ENCODE peak calls at places on chromosome 3, in four cellular contexts. U, A, J and K are unnamed samples.

GRCh38 chr3:142022381-142022780 is 127.0 kb downstream of the TFDP2 start:
- DNase-seq in U (no peak), J (peak), A (peak), K (peak)

GRCh38 chr3:105647047-105647446 is 221.8 kb downstream of the CBLB start:
- DNase-seq in U (no peak), A (peak), J (peak), K (no peak)

GRCh38 chr3:182438398-182438797 is 354.9 kb upstream of the ATP11B start:
- DNase-seq in A (no peak), U (no peak), J (no peak), K (no peak)

GRCh38 chr3:10454907-10455306 is 50.5 kb downstream of the ATP2B2 start:
- DNase-seq in J (no peak), A (no peak), U (no peak), K (no peak)

GRCh38 chr3:147132168-147132567 is 274.2 kb downstream of the ZIC4 start:
- DNase-seq in U (no peak), J (no peak), A (no peak), K (no peak)

GRCh38 chr3:195872800-195873199 is 35.6 kb downstream of the TNK2 start:
- DNase-seq in A (no peak), U (no peak), J (no peak), K (no peak)

GRCh38 chr3:155286745-155287144 is 6.7 kb downstream of the STRIT1 start:
- DNase-seq in U (no peak), J (no peak), A (peak), K (no peak)

GRCh38 chr3:115428825-115429224 is 194.5 kb upstream of the GAP43 start:
- DNase-seq in J (no peak), U (no peak), A (peak), K (no peak)

GRCh38 chr3:10150987-10151386 is 9.4 kb downstream of the VHL start:
- DNase-seq in J (no peak), A (no peak), U (no peak), K (no peak)

GRCh38 chr3:139117883-139118760 is 73.4 kb upstream of the PRR23C start:
- DNase-seq in J (no peak), U (no peak), A (no peak), K (no peak)

GRCh38 chr3:42080452-42080872 is 10.7 kb upstream of the TRAK1 start:
- DNase-seq in J (no peak), A (peak), U (no peak), K (peak)

GRCh38 chr3:24305795-24306467 is 188.7 kb downstream of the THRB start:
- DNase-seq in A (peak), U (no peak), J (no peak), K (no peak)

GRCh38 chr3:70543493-70543892 is 231.1 kb upstream of the MDFIC2 start:
- DNase-seq in J (no peak), U (no peak), A (no peak), K (no peak)

GRCh38 chr3:179000144-179000543 is 71.5 kb downstream of the ZMAT3 start:
- DNase-seq in A (peak), J (no peak), U (no peak), K (peak)

GRCh38 chr3:155995525-155996370 is 124.6 kb upstream of the KCNAB1 start:
- DNase-seq in A (peak), U (no peak), J (peak), K (peak)

GRCh38 chr3:69403406-69403934 is 17.6 kb upstream of the FRMD4B start:
- DNase-seq in U (no peak), J (no peak), A (no peak), K (no peak)

GRCh38 chr3:171301002-171301401 is 159.2 kb downstream of the TNIK start:
- DNase-seq in J (no peak), A (no peak), U (no peak), K (no peak)

GRCh38 chr3:10363935-10364334 is 43.0 kb upstream of the SEC13 start:
- DNase-seq in U (no peak), A (no peak), J (no peak), K (no peak)

GRCh38 chr3:66565301-66565700 is 64.5 kb upstream of the LRIG1 start:
- DNase-seq in A (peak), U (no peak), J (no peak), K (no peak)

GRCh38 chr3:13452490-13453335 is 27.4 kb upstream of the HDAC11 start:
- DNase-seq in A (peak), U (peak), J (peak), K (peak)

GRCh38 chr3:56781762-56782161 is 20.0 kb downstream of the ARHGEF3 start:
- DNase-seq in A (no peak), J (no peak), U (no peak), K (no peak)

GRCh38 chr3:110261141-110261540 is 810.5 kb upstream of the NECTIN3 start:
- DNase-seq in U (no peak), J (no peak), A (no peak), K (no peak)

GRCh38 chr3:169465416-169465815 is 198.1 kb downstream of the MECOM start:
- DNase-seq in A (no peak), U (no peak), J (no peak), K (no peak)

GRCh38 chr3:126133606-126134005 is 46.8 kb downstream of the ALDH1L1 start:
- DNase-seq in A (no peak), U (peak), J (no peak), K (no peak)

GRCh38 chr3:183924956-183925355 is 40.3 kb upstream of the PARL start:
- DNase-seq in A (peak), U (no peak), J (no peak), K (no peak)

GRCh38 chr3:96267577-96267976 is 546.8 kb upstream of the EPHA6 start:
- DNase-seq in A (no peak), U (no peak), J (peak), K (no peak)

GRCh38 chr3:179713643-179714090 is 60.8 kb downstream of the USP13 start:
- DNase-seq in J (no peak), U (no peak), A (peak), K (no peak)

GRCh38 chr3:165854696-165855095 is 17.5 kb upstream of the BCHE start:
- DNase-seq in A (peak), J (peak), U (no peak), K (peak)

GRCh38 chr3:21912656-21913055 is 161.6 kb upstream of the ZNF385D start:
- DNase-seq in A (peak), J (no peak), U (no peak), K (no peak)

GRCh38 chr3:149895807-149896206 is 74.9 kb downstream of the PFN2 start:
- DNase-seq in A (no peak), U (no peak), J (no peak), K (no peak)

GRCh38 chr3:169106662-169107061 is 556.9 kb downstream of the MECOM start:
- DNase-seq in J (no peak), A (no peak), U (no peak), K (no peak)

GRCh38 chr3:71056327-71056726 is 527.2 kb downstream of the FOXP1 start:
- DNase-seq in A (peak), U (no peak), J (peak), K (no peak)

GRCh38 chr3:128466840-128467541 is at the start of gene DNAJB8:
- DNase-seq in U (no peak), A (no peak), J (no peak), K (no peak)

GRCh38 chr3:148955544-148956346 is 35.6 kb upstream of the GYG1 start:
- DNase-seq in U (peak), J (peak), A (peak), K (peak)

GRCh38 chr3:66797916-66798560 is 200.1 kb upstream of the KBTBD8 start:
- DNase-seq in A (peak), U (peak), J (peak), K (no peak)

GRCh38 chr3:136819784-136820640 is 1.1 kb downstream of the SLC35G2 start:
- DNase-seq in U (peak), A (peak), J (peak), K (peak)

DNA sequence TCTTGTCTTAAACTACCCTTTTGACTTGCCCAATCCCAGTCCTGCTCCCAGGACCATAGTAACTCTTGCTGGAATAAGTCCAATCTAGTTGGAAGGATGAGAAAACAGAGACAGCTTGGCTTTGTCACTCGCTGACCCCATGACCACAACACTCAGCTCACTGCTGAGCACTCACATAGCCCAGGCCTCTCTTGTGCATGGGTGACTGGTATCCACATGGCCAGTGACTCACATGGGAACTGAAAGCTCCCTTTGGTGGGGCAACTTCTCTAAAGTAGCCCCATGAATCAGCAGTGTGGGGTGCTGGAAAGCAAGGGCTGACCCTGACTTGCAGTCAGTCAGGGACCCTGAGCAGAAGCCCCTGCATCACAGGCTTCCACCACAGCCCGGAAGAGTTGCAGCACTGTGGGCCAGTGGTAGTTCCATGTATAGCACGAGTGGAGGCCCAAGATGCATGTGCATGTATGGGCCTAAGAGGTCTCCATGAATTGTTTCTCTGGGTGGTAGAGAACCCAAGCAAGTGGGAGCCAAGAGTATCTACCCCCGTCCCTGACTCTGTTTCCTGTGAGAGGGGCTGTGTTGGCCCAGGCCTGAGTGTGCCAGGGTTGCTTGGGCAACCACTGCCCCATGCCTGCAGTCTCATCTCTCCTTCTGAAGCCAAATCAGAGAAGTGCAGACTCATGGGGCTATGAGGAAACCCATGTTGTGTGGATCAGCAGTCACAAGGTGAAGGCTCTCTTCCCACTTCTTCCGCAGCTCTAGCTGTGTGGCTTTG is 62.1 kb upstream of the XCR1 start:
- DNase-seq in A (peak), U (peak), J (no peak), K (peak)
- H3K4me3 ChIP-seq in A (no peak), U (no peak), J (no peak), K (no peak)

GRCh38 chr3:129653019-129653418 is 46.5 kb upstream of the PLXND1 start:
- DNase-seq in A (no peak), J (no peak), U (no peak), K (no peak)
- TF ChIP-seq CTCF in A (no peak), J (no peak), U (no peak), K (no peak)

GRCh38 chr3:194235160-194235559 is 99.2 kb downstream of the HES1 start:
- DNase-seq in U (no peak), J (no peak), A (no peak), K (no peak)

GRCh38 chr3:194231840-194232832 is 96.2 kb downstream of the HES1 start:
- DNase-seq in J (no peak), A (no peak), U (no peak), K (no peak)

GRCh38 chr3:194240766-194241165 is 104.8 kb downstream of the HES1 start:
- DNase-seq in J (no peak), A (no peak), U (no peak), K (no peak)

GRCh38 chr3:194233150-194233549 is 97.2 kb downstream of the HES1 start:
- DNase-seq in A (no peak), U (no peak), J (no peak), K (no peak)

GRCh38 chr3:194237110-194237509 is 101.2 kb downstream of the HES1 start:
- DNase-seq in U (no peak), J (no peak), A (no peak), K (no peak)
- H3K4me3 ChIP-seq in U (no peak), J (no peak), A (no peak), K (no peak)

DNA sequence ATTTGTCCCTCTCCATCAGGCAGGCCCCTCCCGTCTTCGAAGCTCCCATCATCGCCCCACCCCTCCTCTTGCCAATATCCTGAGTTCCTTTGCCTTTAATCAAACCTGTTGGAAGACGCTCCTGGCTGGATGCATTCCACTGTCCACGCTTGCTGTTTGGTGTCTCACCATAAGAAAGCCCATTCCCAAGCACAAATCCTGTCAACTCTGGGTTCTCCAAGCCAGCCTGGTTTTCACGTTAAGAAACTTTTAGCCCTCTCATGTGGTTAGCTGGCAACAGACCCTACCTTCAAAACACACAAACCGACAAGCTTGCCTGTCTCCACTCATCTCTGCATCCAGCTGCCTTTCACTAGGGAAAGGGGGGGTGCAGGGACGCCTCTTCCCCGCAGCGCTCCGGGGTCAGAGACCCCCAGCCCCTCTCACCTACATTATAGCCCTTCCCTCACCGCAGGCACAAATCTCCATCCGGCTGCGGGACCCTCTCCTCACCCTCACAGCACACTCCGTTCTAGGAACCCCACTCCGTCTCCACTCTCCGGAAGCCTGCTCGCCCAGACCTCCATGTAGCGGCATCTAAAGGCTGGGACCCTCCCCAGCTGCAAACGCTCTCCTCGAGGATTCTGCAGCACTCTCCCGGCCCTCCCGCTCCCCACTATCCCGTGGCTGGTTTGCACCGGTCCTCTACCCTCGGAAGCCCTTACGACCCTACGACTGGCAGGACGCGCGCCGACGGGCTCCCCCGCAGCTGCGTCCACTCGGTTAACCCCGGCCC is 959 bp downstream of the GORASP1 start:
- DNase-seq in U (no peak), J (peak), A (peak), K (no peak)
- TF ChIP-seq CTCF in U (no peak), J (no peak), A (no peak), K (no peak)

GRCh38 chr3:99641984-99642383 is 3.6 kb downstream of the COL8A1 start:
- DNase-seq in U (no peak), A (no peak), J (no peak), K (no peak)

GRCh38 chr3:99641480-99641879 is 3.1 kb downstream of the COL8A1 start:
- DNase-seq in A (no peak), J (peak), U (no peak), K (no peak)

GRCh38 chr3:99638244-99638948 is at the start of gene COL8A1:
- DNase-seq in J (peak), A (peak), U (peak), K (no peak)

GRCh38 chr3:99639579-99639978 is 1.2 kb downstream of the COL8A1 start:
- DNase-seq in U (no peak), J (peak), A (peak), K (no peak)

GRCh38 chr3:99640214-99640851 is 1.9 kb downstream of the COL8A1 start:
- DNase-seq in U (no peak), A (peak), J (peak), K (no peak)
- H3K4me3 ChIP-seq in U (no peak), A (peak), J (peak), K (no peak)

DNA sequence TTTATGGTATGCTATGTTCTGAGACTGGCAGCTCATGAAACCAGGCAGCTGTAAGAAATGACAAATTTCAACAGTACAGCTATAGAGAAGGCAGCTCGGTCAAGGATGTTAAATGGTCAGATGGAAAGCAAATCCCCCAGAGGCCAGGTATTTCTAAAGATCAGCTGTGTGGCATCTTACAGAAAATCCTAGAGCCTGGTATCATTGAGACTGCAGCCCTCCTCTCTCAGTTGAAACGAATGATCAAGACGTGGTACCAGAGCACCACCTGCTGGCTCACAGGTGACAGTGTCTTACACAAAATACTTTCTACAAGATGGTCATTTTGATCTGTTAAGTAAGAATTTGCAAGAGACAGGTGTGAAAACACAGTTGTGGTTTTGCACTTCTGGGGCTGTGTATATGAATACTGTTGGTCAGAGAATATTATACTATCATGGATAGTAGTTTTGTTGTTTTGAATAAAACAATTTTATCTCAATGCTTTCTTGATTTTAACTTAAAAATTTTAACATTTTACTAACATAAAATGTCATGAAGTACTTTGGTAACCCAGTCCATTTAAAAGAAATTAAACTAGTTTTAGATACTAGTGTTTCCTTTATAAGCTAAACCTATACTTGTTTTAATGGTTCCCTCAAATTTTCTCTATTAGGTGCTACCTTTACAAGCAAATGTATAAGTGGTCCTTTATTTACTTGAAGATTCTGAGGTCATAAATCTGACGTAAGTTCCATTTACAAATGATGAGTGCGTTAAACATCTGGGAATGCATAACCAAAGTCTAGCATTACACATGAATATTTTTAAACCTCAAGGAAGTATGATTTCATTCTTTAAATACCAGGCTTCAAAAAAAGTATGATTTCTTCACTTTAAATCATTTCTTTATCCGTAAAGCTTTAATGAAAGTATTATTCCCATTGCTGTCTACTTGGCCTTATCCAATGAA is 121.9 kb downstream of the PDZRN3 start:
- DNase-seq in A (peak), J (peak), U (peak), K (peak)
- TF ChIP-seq CTCF in A (peak), J (peak), U (peak), K (peak)

GRCh38 chr3:37484884-37485559 is 310.6 kb upstream of the LRRFIP2 start:
- DNase-seq in A (no peak), J (no peak), U (no peak), K (no peak)

GRCh38 chr3:37477713-37478487 is 303.5 kb upstream of the LRRFIP2 start:
- DNase-seq in A (no peak), U (no peak), J (no peak), K (no peak)

GRCh38 chr3:37480003-37480402 is 305.6 kb upstream of the LRRFIP2 start:
- DNase-seq in U (no peak), A (no peak), J (no peak), K (no peak)

GRCh38 chr3:37477275-37477674 is 302.9 kb upstream of the LRRFIP2 start:
- DNase-seq in J (no peak), U (no peak), A (no peak), K (no peak)

DNA sequence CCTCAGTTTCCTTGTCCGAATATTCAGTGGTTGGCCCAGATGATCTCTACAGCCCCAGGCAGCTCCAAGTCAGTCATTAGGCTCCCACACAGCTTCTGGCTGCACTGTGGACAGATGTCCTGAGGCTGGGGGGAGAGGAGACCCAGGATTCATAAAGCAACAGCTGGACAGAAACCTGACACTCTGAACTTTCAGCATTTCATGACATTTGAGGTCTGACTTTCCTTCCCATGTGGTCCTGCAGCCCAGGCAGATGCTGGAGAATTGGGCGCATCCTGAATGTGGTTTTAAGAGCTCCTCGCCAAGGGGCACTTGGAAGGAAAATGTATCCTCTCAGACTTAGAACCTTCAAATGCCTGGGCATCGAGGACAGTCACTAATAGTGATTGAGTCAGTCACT is 307.6 kb upstream of the LRRFIP2 start:
- DNase-seq in U (no peak), A (no peak), J (no peak), K (no peak)
- H3K4me3 ChIP-seq in U (no peak), A (no peak), J (no peak), K (no peak)

DNA sequence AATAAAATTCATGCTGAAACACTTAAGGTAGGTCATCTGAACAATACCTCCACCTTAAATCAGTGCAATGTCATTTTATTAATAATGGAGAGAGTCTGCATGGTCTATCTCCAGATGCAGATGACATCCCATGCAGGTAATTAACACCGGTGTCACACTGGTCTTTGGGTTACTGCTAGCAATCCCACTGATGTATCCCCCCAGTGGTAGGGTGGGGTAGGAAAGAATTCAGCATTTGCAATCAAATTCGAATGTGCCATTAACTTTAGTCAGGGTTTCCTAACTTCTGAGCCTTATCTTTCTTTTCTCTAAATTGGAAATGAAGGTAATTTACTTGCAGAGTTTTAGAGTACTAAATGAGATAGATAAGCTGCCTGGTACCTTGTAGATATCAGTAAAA is 44.4 kb downstream of the KIF15 start:
- DNase-seq in U (no peak), J (no peak), A (no peak), K (no peak)
- TF ChIP-seq CTCF in U (no peak), J (no peak), A (no peak), K (no peak)

GRCh38 chr3:73031573-73032103 is 29.8 kb upstream of the EBLN2 start:
- DNase-seq in A (no peak), U (no peak), J (no peak), K (no peak)
- H3K4me3 ChIP-seq in A (no peak), U (no peak), J (no peak), K (no peak)